ENCODE peak calls at places on chromosomes 12 and 14, in ten cellular contexts. S is NCI-H1417; K is activated T-helper 1 cell treated with Interleukin-2 at 50 U/mL for 16 hours; I is NCI-H1436; W is activated gamma-delta T cell treated with Interleukin-2 at 50 U/mL for 16 hours; E is stimulated activated CD8-positive, alpha-beta memory T cell treated with anti-CD3 and anti-CD28 coated beads, Interleukin-15, amount 100 ng/mL, for 24 hours; B is HT1080; N is AG09319; P is stimulated activated CD4-positive, alpha-beta T cell treated with anti-CD3 and anti-CD28 coated beads, Interleukin-4, amount 100 ng/mL, for 4 hours; X is NCI-H2029. U is an unnamed sample.

GRCh38 chr14:64400829-64401459 is 12.8 kb downstream of the MTHFD1 start:
- DNase-seq in S (no peak), K (no peak), I (no peak), W (no peak), E (no peak), B (no peak), N (no peak), P (no peak), X (no peak), U (no peak)

GRCh38 chr14:90518941-90519256 is 122.1 kb downstream of the CALM1 start:
- DNase-seq in S (no peak), K (peak; percentile 14), I (no peak), W (peak; percentile 42), E (peak; percentile 20), B (peak; percentile 26), N (no peak), P (peak; percentile 34), X (no peak), U (peak; percentile 71)

GRCh38 chr12:98174410-98174809 is 341.0 kb upstream of the TMPO start:
- DNase-seq in S (no peak), K (no peak), I (no peak), W (no peak), E (no peak), B (no peak), N (no peak), P (no peak), X (no peak), U (no peak)

GRCh38 chr12:112149596-112149995 is 24.2 kb downstream of the TRAFD1 start:
- DNase-seq in S (no peak), K (no peak), I (no peak), W (no peak), E (no peak), B (no peak), N (no peak), P (no peak), X (no peak), U (no peak)

GRCh38 chr14:38900887-38901286 is 202.1 kb downstream of the SEC23A start:
- DNase-seq in S (peak; percentile 40), K (no peak), I (no peak), W (no peak), E (no peak), B (no peak), N (no peak), P (no peak), X (no peak), U (no peak)

GRCh38 chr14:68935761-68936209 is 43.3 kb downstream of the ACTN1 start:
- DNase-seq in S (no peak), K (no peak), I (no peak), W (no peak), E (no peak), B (no peak), N (no peak), P (no peak), X (no peak), U (no peak)

GRCh38 chr12:127231366-127231765 is 1035.6 kb upstream of the TMEM132C start:
- DNase-seq in S (no peak), K (no peak), I (no peak), W (no peak), E (no peak), B (no peak), N (no peak), P (no peak), X (no peak), U (no peak)

GRCh38 chr12:117686911-117687377 is 281.8 kb downstream of the KSR2 start:
- DNase-seq in S (no peak), K (no peak), I (no peak), W (no peak), E (no peak), B (peak; percentile 74), N (peak; percentile 29), P (no peak), X (no peak), U (peak; percentile 50)

GRCh38 chr14:75476274-75476995 is 45.8 kb upstream of the BATF start:
- DNase-seq in S (peak; percentile 82), K (no peak), I (peak; percentile 74), W (no peak), E (no peak), B (no peak), N (no peak), P (no peak), X (peak; percentile 76), U (no peak)

GRCh38 chr12:107329569-107330324 is 236.4 kb upstream of the CRY1 start:
- DNase-seq in S (no peak), K (no peak), I (no peak), W (no peak), E (no peak), B (no peak), N (no peak), P (no peak), X (no peak), U (no peak)

GRCh38 chr12:131122631-131123030 is 168.9 kb downstream of the ADGRD1 start:
- DNase-seq in S (no peak), K (no peak), I (no peak), W (no peak), E (no peak), B (no peak), N (no peak), P (no peak), X (no peak), U (peak; percentile 19)

GRCh38 chr14:64788706-64789105 is 84.5 kb downstream of the PLEKHG3 start:
- DNase-seq in S (no peak), K (no peak), I (no peak), W (no peak), E (no peak), B (peak; percentile 93), N (peak; percentile 82), P (no peak), X (peak; percentile 46), U (no peak)

GRCh38 chr14:103546651-103547454 is 15.6 kb downstream of the BAG5 start:
- DNase-seq in S (peak; percentile 82), K (peak; percentile 55), I (peak; percentile 51), W (peak; percentile 76), E (peak; percentile 50), B (peak; percentile 46), N (no peak), P (peak; percentile 66), X (peak; percentile 20), U (peak; percentile 83)

GRCh38 chr14:105855893-105856675 is 329.7 kb downstream of the TMEM121 start:
- DNase-seq in S (no peak), K (no peak), I (no peak), W (no peak), E (no peak), B (no peak), N (no peak), P (no peak), X (no peak), U (peak; percentile 34)

GRCh38 chr12:92729773-92730305 is 27.1 kb downstream of the PLEKHG7 start:
- DNase-seq in S (no peak), K (no peak), I (no peak), W (no peak), E (no peak), B (no peak), N (no peak), P (no peak), X (no peak), U (no peak)

GRCh38 chr12:121132601-121133481 is at the start of gene P2RX7:
- DNase-seq in S (peak; percentile 70), K (peak; percentile 17), I (peak; percentile 37), W (peak; percentile 42), E (no peak), B (peak; percentile 78), N (no peak), P (peak; percentile 35), X (peak; percentile 43), U (peak; percentile 54)

GRCh38 chr12:65949986-65950385 is 125.7 kb downstream of the HMGA2 start:
- DNase-seq in S (no peak), K (no peak), I (no peak), W (no peak), E (no peak), B (no peak), N (no peak), P (no peak), X (no peak), U (no peak)

GRCh38 chr14:105260826-105261438 is 12.6 kb downstream of the BTBD6 start:
- DNase-seq in S (no peak), K (no peak), I (no peak), W (no peak), E (no peak), B (no peak), N (no peak), P (no peak), X (no peak), U (no peak)

GRCh38 chr12:118983147-118983824 is 1.9 kb downstream of the SRRM4 start:
- DNase-seq in S (no peak), K (no peak), I (no peak), W (no peak), E (no peak), B (no peak), N (no peak), P (no peak), X (no peak), U (no peak)

GRCh38 chr14:94400454-94400853 is 12.1 kb upstream of the SERPINA1 start:
- DNase-seq in S (no peak), K (no peak), I (no peak), W (no peak), E (no peak), B (no peak), N (no peak), P (no peak), X (no peak), U (no peak)